ENCODE peak calls at places on chromosomes 4 and X, in seven cellular contexts. C is SK-N-SH, J is HepG2, H is GM12892, V is H1, M is GM12878, T is K562. K is an unnamed sample.

GRCh38 chrX:17440836-17441235 is 65.8 kb downstream of the NHS start:
- DNase-seq in V (no peak), H (no peak), T (no peak), J (peak), C (no peak), M (no peak), K (no peak)

GRCh38 chr4:182593413-182593812 is 323.8 kb downstream of the DCTD start:
- DNase-seq in V (no peak), T (no peak), H (no peak), M (no peak), C (no peak), J (no peak), K (no peak)

GRCh38 chr4:157978680-157979361 is 194.0 kb downstream of the GASK1B start:
- DNase-seq in M (no peak), T (peak), C (peak), V (peak), H (no peak), J (peak), K (peak)

GRCh38 chr4:108213723-108214122 is 45.0 kb upstream of the LEF1 start:
- DNase-seq in V (no peak), H (no peak), M (no peak), J (no peak), T (no peak), C (no peak), K (no peak)

GRCh38 chr4:121554377-121554776 is 142.4 kb downstream of the ANXA5 start:
- DNase-seq in V (no peak), C (no peak), H (no peak), T (no peak), J (no peak), M (no peak), K (no peak)

GRCh38 chrX:70079297-70079696 is 17.0 kb downstream of the OTUD6A start:
- DNase-seq in M (no peak), H (no peak), V (no peak), C (no peak), T (no peak), J (no peak), K (no peak)

GRCh38 chr4:143375326-143376073 is 38.8 kb downstream of the GAB1 start:
- DNase-seq in J (peak), H (no peak), M (no peak), C (peak), T (peak), V (no peak), K (no peak)

GRCh38 chrX:57821703-57822375 is 88.4 kb downstream of the ZXDA start:
- DNase-seq in H (peak), T (peak), J (peak), V (no peak), M (peak), C (peak), K (no peak)

GRCh38 chr4:136183513-136183912 is 1348.8 kb downstream of the PCDH18 start:
- DNase-seq in T (no peak), M (no peak), C (no peak), V (no peak), J (no peak), H (no peak), K (no peak)

GRCh38 chr4:160180206-160180605 is 1077.3 kb downstream of the RAPGEF2 start:
- DNase-seq in V (no peak), M (no peak), H (no peak), T (no peak), J (no peak), C (no peak), K (no peak)

GRCh38 chr4:138736362-138736761 is 279.2 kb upstream of the NOCT start:
- DNase-seq in T (no peak), C (no peak), H (no peak), V (no peak), J (no peak), M (no peak), K (no peak)

GRCh38 chrX:140467211-140467610 is 37.7 kb downstream of the SOX3 start:
- DNase-seq in H (no peak), M (no peak), J (no peak), T (no peak), C (no peak), V (no peak), K (no peak)

GRCh38 chrX:134023851-134024281 is 38.5 kb upstream of the GPC3 start:
- DNase-seq in C (no peak), T (no peak), V (no peak), H (no peak), M (no peak), J (peak), K (no peak)

GRCh38 chrX:45769919-45770582 is 569.4 kb upstream of the DIPK2B start:
- DNase-seq in M (peak), T (peak), J (peak), C (peak), H (peak), V (no peak), K (peak)

GRCh38 chr4:25860586-25861421 is 2.0 kb downstream of the SEL1L3 start:
- DNase-seq in M (no peak), C (no peak), H (no peak), J (no peak), V (no peak), T (peak), K (no peak)

GRCh38 chr4:76246852-76247251 is 4.7 kb upstream of the FAM47E start:
- DNase-seq in T (no peak), V (no peak), J (no peak), M (no peak), H (no peak), C (no peak), K (no peak)

GRCh38 chr4:111630705-111631104 is 514.5 kb upstream of the FAM241A start:
- DNase-seq in V (no peak), J (peak), H (no peak), C (peak), M (no peak), T (no peak), K (no peak)

GRCh38 chr4:111632752-111633151 is 512.5 kb upstream of the FAM241A start:
- DNase-seq in J (no peak), T (no peak), H (no peak), V (no peak), C (no peak), M (no peak), K (no peak)

GRCh38 chr4:111633663-111634266 is 511.5 kb upstream of the FAM241A start:
- DNase-seq in M (no peak), H (no peak), T (no peak), V (no peak), J (no peak), C (no peak), K (no peak)

GRCh38 chr4:111628437-111628836 is 516.8 kb upstream of the FAM241A start:
- DNase-seq in V (no peak), C (no peak), M (no peak), J (no peak), H (no peak), T (no peak), K (no peak)

GRCh38 chr4:111631157-111631999 is 513.9 kb upstream of the FAM241A start:
- DNase-seq in T (no peak), C (no peak), J (no peak), V (no peak), H (no peak), M (no peak), K (no peak)
- TF ChIP-seq TAF1 in T (no peak), C (no peak), J (no peak), V (no peak), H (no peak), M (no peak), K (no peak)

GRCh38 chrX:119459181-119459580 is 9.1 kb upstream of the SLC25A5 start:
- DNase-seq in M (no peak), J (no peak), H (no peak), V (no peak), C (no peak), T (no peak), K (no peak)

GRCh38 chrX:119453202-119453601 is 15.0 kb upstream of the SLC25A5 start:
- DNase-seq in V (no peak), J (no peak), M (no peak), H (no peak), T (no peak), C (no peak), K (no peak)

DNA sequence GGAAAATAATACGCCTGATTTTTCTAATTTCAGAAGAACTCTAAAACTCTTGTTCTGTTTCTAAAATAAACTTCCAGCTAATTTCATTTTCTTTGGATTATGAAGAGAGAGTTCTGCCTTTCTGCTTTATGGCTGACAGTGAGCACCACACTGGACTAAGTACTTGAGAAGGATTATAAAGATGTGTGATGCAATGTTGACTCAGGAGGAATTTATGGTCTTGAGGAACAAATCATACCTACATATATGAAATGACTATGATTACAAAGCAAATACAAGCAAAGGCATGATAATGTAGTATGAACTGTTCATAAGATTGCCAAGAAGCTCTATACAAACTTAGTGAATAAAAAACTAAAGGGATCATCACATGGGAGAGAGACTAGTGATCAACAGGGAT is 13.0 kb upstream of the SLC25A5 start:
- DNase-seq in V (no peak), T (no peak), M (no peak), H (no peak), J (no peak), C (no peak), K (no peak)
- TF ChIP-seq TAF1 in V (no peak), T (no peak), M (no peak), H (no peak), J (no peak), C (no peak), K (no peak)

GRCh38 chr4:184822356-184822755 is 3.4 kb downstream of the ACSL1 start:
- DNase-seq in V (no peak), M (no peak), H (no peak), J (no peak), C (no peak), T (no peak), K (no peak)

GRCh38 chr4:184824081-184824775 is 1.5 kb downstream of the ACSL1 start:
- DNase-seq in C (no peak), J (no peak), M (no peak), V (no peak), H (no peak), T (no peak), K (no peak)

GRCh38 chr4:184824776-184825393 is 883 bp downstream of the ACSL1 start:
- DNase-seq in J (no peak), M (no peak), C (no peak), T (no peak), V (no peak), H (no peak), K (no peak)

GRCh38 chr4:184825394-184826314 is at the start of gene ACSL1:
- DNase-seq in C (peak), J (peak), T (peak), H (peak), V (peak), M (no peak), K (peak)

DNA sequence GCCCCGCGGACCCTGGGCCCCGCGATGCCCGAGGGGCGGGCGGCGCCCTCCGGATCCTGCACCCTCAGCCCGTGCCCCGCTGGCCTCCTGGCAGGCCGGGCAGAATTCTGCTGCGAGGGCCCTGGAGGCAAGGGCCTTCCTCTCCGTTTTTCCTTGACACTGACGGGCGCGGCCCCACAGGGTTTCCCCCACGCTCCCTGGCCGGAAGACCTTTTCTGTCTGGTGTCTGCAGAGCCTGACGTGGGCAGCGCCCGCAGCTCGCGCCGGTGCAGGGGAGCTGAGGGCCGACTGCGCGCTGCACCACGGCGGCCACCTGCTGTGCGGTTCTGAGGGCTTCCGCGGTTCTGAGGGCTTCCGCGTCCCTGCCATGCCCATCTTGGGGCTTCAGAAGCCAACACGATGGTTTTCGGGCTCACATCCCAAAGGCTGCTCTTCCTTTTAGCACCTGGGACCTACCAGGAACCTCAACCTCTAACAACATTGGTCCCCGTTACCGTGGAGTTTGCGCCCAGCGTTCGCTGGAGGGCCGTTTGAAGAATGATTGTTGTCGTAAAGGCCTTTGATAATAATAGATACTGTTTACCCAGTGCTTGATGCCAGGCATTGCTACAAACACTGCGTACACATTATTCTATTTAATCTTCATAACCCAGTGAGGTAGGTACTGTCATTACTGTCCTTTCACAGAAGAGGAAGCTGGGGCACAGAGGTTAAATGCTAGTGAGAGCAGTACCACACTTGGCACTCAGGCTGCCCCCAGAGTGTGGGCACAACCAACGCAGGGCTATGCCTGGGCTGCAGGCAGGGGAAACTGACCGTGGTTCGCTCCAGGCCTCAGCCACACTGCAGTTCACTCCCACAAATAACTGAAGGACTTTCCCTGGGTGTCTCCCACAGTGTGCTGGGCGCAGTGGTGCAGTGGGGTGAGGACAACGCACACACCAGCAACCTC is 823 bp upstream of the ACSL1 start:
- DNase-seq in M (no peak), C (no peak), T (peak), V (no peak), H (peak), J (no peak), K (peak)
- TF ChIP-seq TAF1 in M (no peak), C (no peak), T (no peak), V (no peak), H (no peak), J (no peak), K (no peak)

DNA sequence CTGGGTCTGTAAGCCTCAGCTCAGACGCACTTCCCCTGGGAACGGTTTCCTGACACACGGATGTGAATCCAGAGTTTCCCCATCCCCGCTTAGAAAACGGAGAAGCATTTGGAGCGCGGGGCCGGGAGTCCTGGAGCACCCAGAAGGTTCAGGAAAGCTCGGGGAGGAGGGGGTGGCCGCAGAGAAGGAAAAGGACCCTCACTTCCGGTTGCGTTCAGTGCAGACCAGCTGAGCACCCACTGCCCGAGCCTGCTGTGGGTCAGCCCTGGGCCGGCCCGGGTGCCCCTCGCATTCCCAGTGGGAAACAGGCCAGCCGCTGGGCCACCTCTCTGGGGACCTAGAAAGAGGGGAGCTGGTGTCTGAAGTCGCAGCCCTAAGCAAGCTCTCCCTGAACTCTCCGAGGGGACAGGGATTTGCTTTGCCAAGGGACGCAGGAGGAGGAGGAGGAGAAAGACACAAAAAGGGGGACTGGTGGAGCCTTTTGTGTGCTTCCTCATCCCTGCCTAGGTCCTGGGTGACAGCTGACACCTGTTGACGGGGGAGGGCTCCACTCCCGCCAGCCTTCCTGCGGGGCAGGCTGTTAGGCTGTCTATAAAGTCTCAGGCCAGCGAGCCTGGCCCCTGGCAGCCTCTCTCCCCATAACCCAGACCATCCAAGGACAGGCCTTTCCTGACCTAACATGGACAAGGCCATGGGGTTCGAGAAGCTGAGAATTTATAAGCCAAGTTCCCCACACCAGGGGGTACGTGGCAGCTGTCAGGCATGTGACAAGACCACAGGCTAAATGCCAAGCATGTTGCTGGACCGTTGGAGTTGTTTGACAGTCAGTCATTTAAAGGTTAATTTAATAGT is 696 bp upstream of the EVC2 start:
- DNase-seq in T (no peak), J (no peak), C (no peak), H (no peak), M (no peak), V (peak), K (no peak)
- TF ChIP-seq TAF1 in T (no peak), J (no peak), C (no peak), H (no peak), M (no peak), V (no peak), K (no peak)

GRCh38 chrX:37685452-37686347 is at the start of gene XK:
- DNase-seq in J (no peak), T (peak), V (peak), C (peak), H (peak), M (no peak), K (peak)
- TF ChIP-seq TAF1 in J (no peak), T (no peak), V (peak), C (no peak), H (no peak), M (no peak), K (no peak)

GRCh38 chr4:28350485-28350884 is 1489.8 kb downstream of the STIM2 start:
- DNase-seq in T (no peak), C (no peak), M (no peak), J (no peak), V (no peak), H (no peak), K (no peak)

GRCh38 chr4:28354874-28355273 is 1494.2 kb downstream of the STIM2 start:
- DNase-seq in H (no peak), T (no peak), J (no peak), V (no peak), M (no peak), C (no peak), K (no peak)

GRCh38 chr4:28351826-28352225 is 1491.2 kb downstream of the STIM2 start:
- DNase-seq in C (no peak), J (no peak), H (no peak), M (no peak), V (no peak), T (no peak), K (no peak)
- TF ChIP-seq TAF1 in C (no peak), J (no peak), H (no peak), M (no peak), V (no peak), T (no peak), K (no peak)

DNA sequence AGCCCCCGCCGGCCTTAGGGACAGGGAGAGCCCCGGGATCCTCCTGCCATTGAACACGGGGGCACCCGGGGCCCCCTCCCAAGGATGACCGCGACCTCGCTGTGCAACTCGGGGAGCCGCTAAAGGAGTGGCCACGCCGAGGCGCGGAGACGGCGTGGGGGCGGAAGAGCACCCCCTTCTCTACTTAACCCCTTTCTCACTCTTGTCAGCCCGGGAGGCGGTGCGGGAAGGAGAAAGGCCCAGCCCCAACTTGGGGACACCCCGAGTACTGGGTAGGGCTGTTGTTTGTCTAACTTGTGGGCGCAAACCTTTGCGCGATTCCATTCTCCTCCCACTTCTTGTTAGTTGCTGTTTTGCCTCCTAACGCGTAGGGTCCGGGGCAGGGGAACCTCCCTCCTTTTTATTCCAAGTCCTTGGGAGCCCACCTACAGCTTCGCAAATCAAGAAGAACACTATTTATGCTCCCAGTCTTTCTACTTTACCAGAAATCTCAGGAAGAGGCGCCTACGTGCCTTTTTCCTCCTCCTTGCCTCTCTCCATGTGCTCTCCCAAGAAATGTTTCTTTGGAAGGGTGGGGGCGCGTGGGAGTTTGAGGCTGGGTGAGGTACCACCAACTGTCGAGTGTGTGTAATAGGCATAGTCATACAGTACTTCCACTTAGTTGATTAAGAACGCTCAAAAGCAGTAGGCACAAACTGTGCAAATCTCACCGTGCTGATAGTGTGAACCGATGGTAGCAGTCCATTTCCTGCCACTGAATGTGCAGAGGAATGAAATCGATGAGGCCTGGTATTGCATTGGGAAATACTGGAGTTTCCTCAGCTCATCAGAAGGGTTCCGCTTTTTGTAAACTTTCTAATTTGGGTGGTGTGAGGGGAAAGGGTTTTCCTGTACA is 810 bp downstream of the DIAPH2 start:
- DNase-seq in V (peak), H (peak), J (peak), T (no peak), M (no peak), C (peak), K (no peak)
- TF ChIP-seq TAF1 in V (no peak), H (no peak), J (no peak), T (no peak), M (no peak), C (no peak), K (no peak)

K was measured in GM12891.